ENCODE peak calls at places on chromosomes 16 and 17, in four cellular contexts. D is tibial nerve, T is endodermal cell, I is cardiac fibroblast. R is an unnamed sample.
A peak's percentile ranks its signal among the peaks of the same experiment; 100 is the strongest.

GRCh38 chr16:634996-635395 is 1.1 kb downstream of the METTL26 start:
- DNase-seq in D (no peak), T (no peak), I (no peak), R (no peak)

GRCh38 chr16:3945751-3946603 is 65.5 kb upstream of the CREBBP start:
- DNase-seq in D (no peak), T (peak; percentile 41), I (peak; percentile 99), R (peak; percentile 90)

GRCh38 chr16:27083861-27084261 is 17.1 kb downstream of the C16orf82 start:
- DNase-seq in I (no peak), T (peak; percentile 89), D (no peak), R (no peak)

GRCh38 chr17:67449885-67450755 is 73.0 kb downstream of the PITPNC1 start:
- DNase-seq in I (no peak), D (no peak), T (peak; percentile 27), R (no peak)

GRCh38 chr16:17368951-17369350 is 101.8 kb downstream of the XYLT1 start:
- DNase-seq in T (no peak), I (no peak), D (no peak), R (no peak)

GRCh38 chr16:87185313-87185712 is 131.9 kb downstream of the C16orf95 start:
- DNase-seq in D (no peak), T (no peak), I (no peak), R (no peak)

GRCh38 chr16:84927621-84928591 is 83.4 kb downstream of the ZDHHC7 start:
- DNase-seq in T (no peak), I (no peak), D (no peak), R (no peak)

GRCh38 chr17:65388911-65389310 is 172.5 kb downstream of the AXIN2 start:
- DNase-seq in I (no peak), T (no peak), D (no peak), R (no peak)

GRCh38 chr17:43134774-43135453 is 9.8 kb upstream of the BRCA1 start:
- DNase-seq in T (peak; percentile 66), D (no peak), I (no peak), R (no peak)

GRCh38 chr17:43126911-43127290 is 1.7 kb upstream of the BRCA1 start:
- DNase-seq in D (no peak), T (peak; percentile 42), I (no peak), R (no peak)

GRCh38 chr17:43135454-43135819 is 10.3 kb upstream of the BRCA1 start:
- DNase-seq in D (no peak), I (no peak), T (peak; percentile 67), R (no peak)

GRCh38 chr17:43129671-43130010 is 4.5 kb upstream of the BRCA1 start:
- DNase-seq in D (no peak), I (no peak), T (peak; percentile 25), R (no peak)

DNA sequence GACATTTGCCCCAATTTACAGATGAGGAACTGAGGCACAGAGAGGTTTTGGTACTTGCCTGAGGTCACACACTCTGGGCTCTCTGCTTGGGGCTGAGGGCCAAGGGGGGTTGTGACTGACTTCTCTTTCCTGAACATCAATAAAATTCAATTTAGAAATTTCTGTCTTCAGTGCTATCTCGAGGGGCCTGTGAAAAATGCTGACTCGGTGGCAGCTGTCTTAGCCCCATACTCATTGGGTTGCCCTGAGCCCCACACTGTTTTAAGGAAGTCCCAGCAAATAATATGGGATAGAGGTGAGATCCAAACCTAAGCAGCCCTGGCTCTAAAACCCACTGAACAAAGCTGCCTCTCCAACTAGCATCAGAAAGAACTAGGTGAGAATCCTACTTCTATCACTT is 7.0 kb upstream of the BRCA1 start:
- DNase-seq in I (no peak), T (no peak), D (no peak), R (no peak)
- TF ChIP-seq CTCF in I (no peak), T (no peak), D (no peak), R (no peak)

DNA sequence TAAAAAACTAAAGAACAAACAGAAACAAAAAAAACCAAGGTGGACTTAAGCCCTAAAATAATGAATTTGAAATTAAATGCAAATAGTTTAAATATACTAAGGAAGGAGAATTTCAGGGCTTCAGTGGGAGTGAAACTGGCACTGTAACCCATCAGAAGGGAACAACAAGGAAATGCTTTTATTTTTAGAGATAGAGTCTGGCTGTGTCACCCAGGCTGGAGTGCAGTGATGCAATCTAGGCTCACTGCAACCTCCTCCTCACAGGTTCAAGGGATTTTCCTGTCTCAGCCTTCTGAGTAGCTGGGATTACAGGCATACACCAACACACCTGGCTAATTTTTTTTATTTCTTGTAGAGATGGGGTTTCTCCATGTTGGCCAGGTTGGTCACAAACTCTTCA is 625.2 kb upstream of the CDH8 start:
- DNase-seq in I (no peak), D (no peak), T (no peak), R (no peak)
- TF ChIP-seq CTCF in I (no peak), D (no peak), T (no peak), R (no peak)

GRCh38 chr17:37413875-37414519 is 7.3 kb downstream of the TADA2A start:
- DNase-seq in I (peak; percentile 25), T (no peak), D (no peak), R (no peak)
- TF ChIP-seq CTCF in I (peak; percentile 39), T (peak; percentile 65), D (no peak), R (peak; percentile 36)

DNA sequence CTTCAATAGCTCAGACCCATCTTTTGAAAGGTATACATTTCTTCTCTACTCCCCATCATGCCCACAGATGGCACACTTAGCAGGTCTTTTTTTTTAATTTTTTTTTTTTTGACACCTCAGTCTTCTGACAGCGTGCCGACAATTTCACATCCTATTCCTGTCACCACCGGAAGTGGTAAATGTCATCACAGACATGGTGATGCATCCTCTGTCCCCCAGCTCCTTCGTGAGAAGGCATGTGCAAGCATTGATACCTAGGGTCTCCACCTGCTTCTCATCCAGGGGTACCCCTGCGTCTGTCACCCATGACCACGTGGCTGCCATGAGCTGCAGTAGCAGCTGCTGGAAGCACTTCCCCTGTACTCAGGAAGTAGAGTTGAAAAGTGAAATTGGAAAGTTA is 35.6 kb downstream of the ELAC2 start:
- DNase-seq in I (no peak), D (no peak), T (no peak), R (no peak)
- TF ChIP-seq CTCF in I (no peak), D (no peak), T (no peak), R (no peak)

GRCh38 chr17:47251421-47251940 is 2.1 kb upstream of the ITGB3 start:
- DNase-seq in D (no peak), T (peak; percentile 73), I (no peak), R (no peak)

GRCh38 chr17:47250855-47251254 is 2.8 kb upstream of the ITGB3 start:
- DNase-seq in I (no peak), T (no peak), D (no peak), R (no peak)

GRCh38 chr17:47253541-47254402 is at the start of gene ITGB3:
- DNase-seq in T (peak; percentile 95), I (peak; percentile 79), D (peak; percentile 56), R (peak; percentile 89)

GRCh38 chr17:47252766-47253512 is 688 bp upstream of the ITGB3 start:
- DNase-seq in I (no peak), T (no peak), D (no peak), R (no peak)

GRCh38 chr17:47252209-47252608 is 1.4 kb upstream of the ITGB3 start:
- DNase-seq in I (no peak), D (no peak), T (peak; percentile 56), R (no peak)
- TF ChIP-seq CTCF in I (no peak), D (no peak), T (no peak), R (no peak)

DNA sequence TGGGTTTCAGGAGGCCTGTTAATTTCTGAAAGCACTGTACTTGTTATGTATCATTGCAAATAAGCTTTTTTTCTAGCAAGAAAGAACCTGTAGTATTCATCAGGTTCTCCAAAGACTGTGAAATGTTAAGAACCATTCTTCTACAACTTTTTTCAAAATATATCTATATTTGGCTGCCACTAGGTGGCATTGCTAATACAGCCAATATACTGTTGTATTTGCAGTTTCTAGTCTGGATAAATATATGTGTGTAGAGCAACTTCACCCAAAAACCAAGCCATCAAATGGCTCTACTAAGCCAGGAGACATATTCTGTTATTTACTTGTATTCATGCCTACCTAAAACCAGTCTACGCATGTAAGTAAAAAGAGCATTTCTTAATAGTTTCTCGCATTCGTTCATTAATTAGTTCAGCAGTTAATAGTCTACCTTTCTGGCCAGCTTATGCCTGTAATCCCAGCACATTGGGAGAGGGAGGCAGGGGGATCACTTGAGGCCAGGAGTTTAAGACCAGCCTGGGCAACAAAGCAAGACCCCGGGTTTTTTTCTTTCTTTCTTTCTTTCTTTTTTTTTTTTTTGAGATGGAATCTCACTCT is 39.5 kb downstream of the VMP1 start:
- DNase-seq in D (no peak), T (no peak), I (peak; percentile 81), R (no peak)
- TF ChIP-seq CTCF in D (peak; percentile 58), T (peak; percentile 74), I (peak; percentile 53), R (peak; percentile 76)

DNA sequence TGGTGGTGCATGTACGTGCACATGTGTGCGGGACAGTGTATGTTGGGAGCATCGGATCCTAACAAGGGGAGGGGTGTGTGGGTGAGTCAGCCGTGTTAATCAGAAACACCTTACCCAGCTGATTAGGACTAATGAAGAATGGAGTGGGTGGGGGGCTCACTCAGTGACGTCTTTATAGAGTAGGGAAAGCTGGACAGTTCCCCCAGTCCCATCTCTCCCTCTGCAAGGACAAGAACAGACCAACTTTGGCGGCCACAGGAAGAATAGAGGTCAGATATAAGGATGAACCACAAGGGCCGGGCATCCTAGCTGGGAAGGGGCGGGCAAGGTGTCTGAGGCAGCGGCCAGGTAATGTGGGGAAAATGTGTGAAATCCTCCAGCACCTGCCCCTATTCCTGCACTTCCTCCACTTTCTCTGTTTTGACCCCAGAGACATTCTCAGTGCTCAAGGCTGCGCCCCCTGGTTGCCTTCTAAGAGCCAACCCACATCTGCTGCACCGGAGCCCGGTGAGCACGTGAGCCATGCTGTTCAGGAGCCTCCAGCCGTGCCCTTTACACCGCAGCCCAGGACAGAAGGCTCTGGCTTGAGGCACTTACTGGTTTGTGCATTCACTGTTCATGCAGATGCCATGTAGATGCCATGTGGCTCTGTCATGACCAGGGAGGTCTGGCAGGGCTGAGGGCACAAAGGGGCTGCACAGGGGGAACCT is 18.9 kb upstream of the TBX21 start:
- DNase-seq in T (peak; percentile 83), D (no peak), I (no peak), R (no peak)
- TF ChIP-seq CTCF in T (peak; percentile 60), D (no peak), I (no peak), R (no peak)